ENCODE peak calls at places on chromosomes 3 and 15, in four cellular contexts. I, N, C and Z are unnamed samples.

GRCh38 chr3:46271910-46272309 is 29.6 kb downstream of the CCR3 start:
- DNase-seq in I (no peak), N (no peak), C (no peak), Z (no peak)

GRCh38 chr15:79970921-79971434 is at the start of gene BCL2A1:
- DNase-seq in I (no peak), C (peak), N (no peak), Z (no peak)

GRCh38 chr3:64163755-64164148 is 61.5 kb downstream of the PRICKLE2 start:
- DNase-seq in N (peak), I (no peak), C (peak), Z (no peak)

GRCh38 chr3:9899289-9899791 is 3.3 kb upstream of the IL17RE start:
- DNase-seq in N (no peak), I (no peak), C (no peak), Z (no peak)

GRCh38 chr3:14441240-14441919 is 39.0 kb downstream of the SLC6A6 start:
- DNase-seq in C (no peak), I (no peak), N (no peak), Z (no peak)

GRCh38 chr15:67039349-67040075 is 25.9 kb upstream of the SMAD3 start:
- DNase-seq in N (no peak), C (no peak), I (peak), Z (peak)

GRCh38 chr3:23938657-23939056 is 6.4 kb upstream of the NR1D2 start:
- DNase-seq in C (no peak), N (no peak), I (no peak), Z (no peak)

GRCh38 chr15:26323564-26323963 is 449.3 kb downstream of the GABRB3 start:
- DNase-seq in I (no peak), C (no peak), N (no peak), Z (no peak)

GRCh38 chr3:82293867-82294266 is 532.4 kb upstream of the GBE1 start:
- DNase-seq in I (no peak), N (no peak), C (peak), Z (no peak)

GRCh38 chr3:14884665-14885064 is 62.7 kb upstream of the NR2C2 start:
- DNase-seq in N (no peak), C (no peak), I (no peak), Z (no peak)

GRCh38 chr15:35674873-35675781 is 129.2 kb upstream of the DPH6 start:
- DNase-seq in N (no peak), C (peak), I (no peak), Z (no peak)

GRCh38 chr15:31405200-31405929 is 78.7 kb downstream of the KLF13 start:
- DNase-seq in N (peak), I (no peak), C (no peak), Z (no peak)

GRCh38 chr15:24857777-24858176 is 97.0 kb upstream of the SNRPN start:
- DNase-seq in N (no peak), C (no peak), I (no peak), Z (no peak)

GRCh38 chr3:64190517-64191515 is 34.5 kb downstream of the PRICKLE2 start:
- DNase-seq in I (no peak), N (no peak), C (no peak), Z (no peak)

GRCh38 chr3:151412989-151413388 is 28.4 kb upstream of the P2RY12 start:
- DNase-seq in N (no peak), I (no peak), C (no peak), Z (peak)

GRCh38 chr3:57963811-57964346 is 44.3 kb upstream of the FLNB start:
- DNase-seq in N (no peak), I (no peak), C (no peak), Z (no peak)

GRCh38 chr3:175511219-175511780 is 652.2 kb downstream of the NAALADL2 start:
- DNase-seq in C (no peak), N (no peak), I (no peak), Z (no peak)

GRCh38 chr3:129747982-129748381 is 141.5 kb upstream of the PLXND1 start:
- DNase-seq in N (no peak), C (no peak), I (no peak), Z (no peak)

GRCh38 chr3:25428003-25428861 is at the start of gene RARB:
- DNase-seq in I (peak), N (peak), C (no peak), Z (peak)

GRCh38 chr15:99341786-99342185 is 90.5 kb downstream of the LRRC28 start:
- DNase-seq in N (no peak), I (no peak), C (no peak), Z (no peak)

GRCh38 chr3:184908859-184909258 is 96.9 kb downstream of the VPS8 start:
- DNase-seq in C (no peak), N (no peak), I (no peak), Z (peak)

GRCh38 chr3:49174586-49174985 is 3.2 kb downstream of the KLHDC8B start:
- DNase-seq in I (no peak), N (no peak), C (no peak), Z (no peak)

GRCh38 chr15:50150349-50150748 is 31.3 kb upstream of the ATP8B4 start:
- DNase-seq in N (no peak), C (no peak), I (no peak), Z (no peak)

GRCh38 chr15:50150851-50151250 is 31.1 kb upstream of the SLC27A2 start:
- DNase-seq in N (no peak), C (no peak), I (no peak), Z (no peak)

GRCh38 chr15:50146661-50147060 is 27.6 kb upstream of the ATP8B4 start:
- DNase-seq in N (no peak), C (no peak), I (no peak), Z (no peak)

GRCh38 chr15:50149090-50149489 is 30.1 kb upstream of the ATP8B4 start:
- DNase-seq in C (no peak), I (no peak), N (no peak), Z (no peak)

DNA sequence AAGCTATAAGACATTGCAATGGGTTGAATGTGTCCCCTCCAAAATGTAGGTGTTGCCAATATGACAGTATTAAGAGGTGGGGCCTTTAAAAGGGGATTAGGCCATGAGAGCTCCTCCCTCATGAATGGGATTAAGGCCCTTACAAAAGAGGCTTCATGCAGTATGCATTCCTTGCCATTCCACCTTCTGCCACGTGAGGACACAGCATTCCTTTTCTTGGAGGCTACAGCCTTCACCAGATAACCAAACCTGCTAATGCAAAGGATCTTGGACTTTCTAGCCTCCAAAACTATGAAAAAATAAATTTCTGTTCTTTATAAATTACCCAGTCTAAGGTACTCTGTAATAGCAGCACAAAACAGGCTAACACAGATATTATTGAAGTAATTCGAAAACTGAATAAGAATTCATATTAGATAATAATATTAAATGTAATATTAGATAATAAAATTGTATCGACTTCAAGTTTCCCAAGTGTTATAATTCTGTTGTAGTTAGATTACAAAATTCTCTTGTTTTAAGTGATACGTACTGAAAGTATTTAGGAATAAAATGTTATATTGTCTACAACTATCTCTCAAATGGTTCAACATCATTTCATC is 29.4 kb upstream of the ATP8B4 start:
- DNase-seq in C (no peak), N (peak), I (peak), Z (peak)
- TF ChIP-seq CBFB in C (no peak), N (no peak), I (no peak), Z (no peak)

GRCh38 chr3:40976241-40976640 is 223.1 kb upstream of the CTNNB1 start:
- DNase-seq in N (no peak), I (no peak), C (no peak), Z (no peak)
- TF ChIP-seq SP1 in N (no peak), I (no peak), C (no peak), Z (no peak)

GRCh38 chr3:160698806-160699205 is 21.8 kb downstream of the ARL14 start:
- DNase-seq in I (no peak), N (no peak), C (no peak), Z (no peak)

GRCh38 chr3:160694345-160694744 is 17.4 kb downstream of the ARL14 start:
- DNase-seq in N (no peak), I (no peak), C (no peak), Z (no peak)

GRCh38 chr3:160695003-160695402 is 18.0 kb downstream of the ARL14 start:
- DNase-seq in I (no peak), C (no peak), N (no peak), Z (no peak)

GRCh38 chr3:160695906-160696305 is 18.9 kb downstream of the ARL14 start:
- DNase-seq in C (no peak), N (no peak), I (no peak), Z (no peak)

GRCh38 chr3:160697628-160698382 is 20.8 kb downstream of the ARL14 start:
- DNase-seq in I (no peak), N (no peak), C (no peak), Z (no peak)
- TF ChIP-seq CBFB in I (no peak), N (no peak), C (no peak), Z (no peak)

GRCh38 chr15:90315276-90315982 is 36.7 kb upstream of the ZNF774 start:
- DNase-seq in I (no peak), C (no peak), N (peak), Z (no peak)
- TF ChIP-seq SP1 in I (no peak), C (no peak), N (no peak), Z (no peak)

DNA sequence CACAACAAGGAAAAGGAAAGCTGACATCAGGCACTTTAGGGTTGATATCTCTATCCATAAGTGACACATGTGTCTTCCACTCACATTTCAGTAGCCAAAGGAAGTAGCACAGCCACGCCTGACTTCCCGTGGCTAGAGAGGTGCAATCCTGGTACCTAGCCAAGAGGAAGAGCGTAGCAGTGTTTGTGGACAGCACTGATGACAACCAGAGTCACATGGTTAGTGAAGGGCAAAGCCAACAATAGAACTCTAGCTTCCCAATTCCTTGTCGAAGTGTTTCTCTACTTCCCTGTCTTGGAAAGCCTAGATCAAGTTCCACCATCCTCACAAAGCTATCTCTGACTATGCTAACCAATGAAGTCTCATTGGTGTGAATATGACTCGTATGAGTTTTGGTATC is 189.2 kb downstream of the RSL24D1 start:
- DNase-seq in C (no peak), I (no peak), N (no peak), Z (no peak)
- TF ChIP-seq CBFB in C (no peak), I (no peak), N (no peak), Z (no peak)

GRCh38 chr3:5058463-5058862 is 63.6 kb upstream of the ARL8B start:
- DNase-seq in I (no peak), C (no peak), N (no peak), Z (no peak)

GRCh38 chr3:5055352-5056004 is 66.6 kb upstream of the ARL8B start:
- DNase-seq in C (no peak), I (no peak), N (no peak), Z (no peak)

GRCh38 chr3:5057857-5058324 is 64.2 kb upstream of the ARL8B start:
- DNase-seq in I (peak), C (peak), N (peak), Z (peak)

GRCh38 chr3:5056005-5056391 is 66.1 kb upstream of the ARL8B start:
- DNase-seq in C (no peak), I (no peak), N (no peak), Z (no peak)

GRCh38 chr3:5057217-5057616 is 64.9 kb upstream of the ARL8B start:
- DNase-seq in C (no peak), N (no peak), I (no peak), Z (no peak)
- TF ChIP-seq SP1 in C (no peak), N (no peak), I (no peak), Z (no peak)

GRCh38 chr15:60758961-60759729 is 280.2 kb upstream of the ICE2 start:
- DNase-seq in C (no peak), I (no peak), N (no peak), Z (no peak)
- TF ChIP-seq CBFB in C (no peak), I (no peak), N (no peak), Z (no peak)